ENCODE peak calls at places on chromosome 1, in five cellular contexts. A, Q, I, F and R are unnamed samples.

GRCh38 chr1:156129687-156130577 is 15.4 kb downstream of the LMNA start:
- DNase-seq in I (peak), F (peak), A (peak), Q (no peak), R (peak)

GRCh38 chr1:47424336-47424982 is 8.4 kb downstream of the FOXE3 start:
- DNase-seq in I (peak), Q (no peak), F (peak), A (peak), R (peak)

GRCh38 chr1:233168384-233168783 is 127.1 kb downstream of the PCNX2 start:
- DNase-seq in F (no peak), A (no peak), Q (no peak), I (no peak), R (no peak)

GRCh38 chr1:41816061-41816460 is 102.7 kb downstream of the HIVEP3 start:
- DNase-seq in F (no peak), I (no peak), A (no peak), Q (no peak), R (no peak)

GRCh38 chr1:213014642-213015041 is 1.0 kb downstream of the ANGEL2 start:
- DNase-seq in A (peak), I (no peak), F (peak), Q (no peak), R (no peak)

GRCh38 chr1:165928075-165928731 is 100.8 kb downstream of the UCK2 start:
- DNase-seq in A (peak), Q (no peak), I (peak), F (peak), R (peak)

GRCh38 chr1:204685236-204686006 is at the start of gene LRRN2:
- DNase-seq in A (no peak), I (no peak), Q (no peak), F (peak), R (no peak)

GRCh38 chr1:163162281-163162937 is 40.3 kb downstream of the RGS5 start:
- DNase-seq in A (no peak), Q (no peak), F (no peak), I (no peak), R (no peak)

GRCh38 chr1:244709076-244709475 is 56.1 kb downstream of the DESI2 start:
- DNase-seq in I (no peak), A (no peak), Q (no peak), F (no peak), R (no peak)

GRCh38 chr1:25700626-25701025 is 84.0 kb downstream of the MAN1C1 start:
- DNase-seq in Q (no peak), A (no peak), F (peak), I (peak), R (no peak)

GRCh38 chr1:11868331-11868730 is 9.6 kb upstream of the NPPB start:
- DNase-seq in Q (no peak), I (no peak), F (no peak), A (no peak), R (no peak)

GRCh38 chr1:66298427-66298826 is 235.5 kb upstream of the SGIP1 start:
- DNase-seq in A (no peak), I (no peak), F (no peak), Q (no peak), R (peak)

GRCh38 chr1:27349784-27350672 is 8.2 kb downstream of the SYTL1 start:
- DNase-seq in F (peak), I (no peak), Q (no peak), A (no peak), R (no peak)

GRCh38 chr1:196007763-196008162 is 600.5 kb downstream of the KCNT2 start:
- DNase-seq in Q (no peak), F (no peak), A (peak), I (no peak), R (no peak)

GRCh38 chr1:177023249-177023648 is 141.3 kb downstream of the ASTN1 start:
- DNase-seq in I (no peak), F (no peak), Q (no peak), A (no peak), R (no peak)

GRCh38 chr1:177023710-177024109 is 140.8 kb downstream of the ASTN1 start:
- DNase-seq in Q (no peak), F (peak), A (no peak), I (no peak), R (no peak)

GRCh38 chr1:177020861-177021589 is 143.5 kb downstream of the ASTN1 start:
- DNase-seq in Q (no peak), I (no peak), F (no peak), A (no peak), R (no peak)

GRCh38 chr1:177021741-177022140 is 142.8 kb downstream of the ASTN1 start:
- DNase-seq in A (no peak), F (no peak), I (no peak), Q (no peak), R (no peak)

GRCh38 chr1:177024623-177025022 is 139.9 kb downstream of the ASTN1 start:
- DNase-seq in Q (no peak), A (no peak), F (no peak), I (no peak), R (no peak)
- TF ChIP-seq REST in Q (no peak), A (no peak), F (no peak), I (no peak), R (no peak)

DNA sequence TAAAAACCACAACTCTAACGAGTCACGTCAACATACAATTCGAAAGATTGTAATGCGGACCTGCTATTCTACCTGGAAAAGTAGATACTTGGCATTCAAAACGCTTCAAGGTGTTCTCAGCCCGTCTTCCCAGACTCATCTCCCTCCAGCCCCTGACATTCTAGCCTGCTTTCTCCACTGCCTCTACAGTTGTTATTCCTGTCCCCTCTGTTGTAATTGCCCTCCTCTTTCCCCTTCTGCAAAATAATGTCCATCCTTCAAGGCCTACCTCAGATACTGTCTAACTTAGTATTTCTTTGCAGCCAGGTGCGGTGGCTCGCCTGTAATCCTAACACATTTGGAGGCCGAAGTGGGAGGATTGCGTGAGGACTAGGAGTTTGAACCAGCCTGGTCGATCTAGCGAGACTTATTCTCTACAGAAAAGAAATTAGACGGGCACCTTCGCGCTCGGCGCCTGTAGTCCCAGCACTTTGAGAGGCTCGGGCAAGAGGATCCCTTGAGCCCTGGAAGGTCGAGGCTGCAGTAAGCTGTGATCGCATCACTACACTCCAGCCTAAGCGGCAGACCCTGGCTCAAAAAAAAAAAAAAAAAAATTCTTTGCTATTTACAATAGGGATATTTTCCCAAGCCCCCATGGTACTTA is 756 bp upstream of the RBM34 start:
- DNase-seq in Q (no peak), I (peak), A (no peak), F (no peak), R (no peak)
- TF ChIP-seq JUND in Q (no peak), I (no peak), A (no peak), F (no peak), R (no peak)

GRCh38 chr1:20486457-20487235 is 636 bp upstream of the CAMK2N1 start:
- DNase-seq in Q (no peak), A (peak), F (peak), I (peak), R (no peak)

GRCh38 chr1:20484526-20485462 is 1.2 kb downstream of the CAMK2N1 start:
- DNase-seq in I (no peak), F (peak), Q (no peak), A (no peak), R (no peak)

GRCh38 chr1:20487236-20487590 is 1.2 kb upstream of the CAMK2N1 start:
- DNase-seq in A (no peak), F (peak), I (no peak), Q (no peak), R (no peak)

GRCh38 chr1:20483833-20484525 is 2.0 kb downstream of the CAMK2N1 start:
- DNase-seq in F (peak), A (no peak), Q (no peak), I (no peak), R (no peak)

DNA sequence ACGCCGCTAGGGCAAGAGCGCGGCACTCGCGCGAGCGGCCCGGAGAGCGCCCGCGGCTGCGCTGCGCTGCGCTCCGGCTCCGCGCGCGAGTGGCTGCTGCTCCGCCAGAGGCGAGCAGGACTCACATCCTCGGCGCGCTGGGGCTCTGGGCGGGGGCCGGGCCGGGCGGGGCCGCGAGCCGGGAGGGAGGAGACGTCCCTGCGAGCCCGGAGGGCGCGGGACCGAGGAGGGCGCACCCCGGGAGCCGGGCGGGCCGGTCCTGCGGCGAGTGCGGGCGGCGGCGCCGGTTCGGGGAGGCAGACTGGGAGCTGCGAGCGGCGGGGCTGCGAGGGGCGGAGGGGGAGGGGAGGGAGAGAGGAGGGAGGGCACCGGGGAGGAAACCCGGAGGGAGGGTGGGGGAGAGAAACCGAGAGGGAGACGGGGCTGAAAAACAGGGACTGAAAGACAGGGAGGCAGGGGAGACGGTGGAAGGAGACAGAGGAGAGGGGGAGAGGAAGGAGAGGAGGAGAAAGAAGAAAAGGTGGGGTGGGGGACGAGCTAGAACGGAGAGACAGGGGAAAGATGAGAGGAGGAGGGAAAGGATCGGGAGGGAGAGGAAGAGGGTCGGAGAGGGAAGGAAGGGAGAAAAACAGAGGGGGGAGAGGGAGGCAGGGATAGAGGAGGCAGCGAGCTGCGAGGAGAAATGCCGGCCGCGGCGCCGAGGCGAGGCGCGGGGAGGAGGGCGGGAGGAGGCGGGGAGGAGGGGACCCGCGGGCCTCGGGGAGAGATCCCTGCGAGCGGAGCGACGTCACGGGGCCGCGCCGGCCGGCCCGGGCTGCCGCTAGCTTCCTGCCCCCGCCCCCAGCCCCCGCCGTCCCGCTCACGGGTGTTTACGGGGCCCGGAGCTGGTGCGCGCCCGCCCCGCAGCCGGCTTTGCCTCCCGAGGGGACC is at the start of gene CAMK2N1:
- DNase-seq in I (peak), Q (no peak), A (peak), F (peak), R (no peak)
- TF ChIP-seq POLR2AphosphoS5 in I (no peak), Q (no peak), A (peak), F (no peak), R (peak)

GRCh38 chr1:42846257-42847110 is at the start of gene ZNF691:
- DNase-seq in I (peak), F (peak), A (peak), Q (peak), R (peak)

GRCh38 chr1:42847111-42847580 is 733 bp downstream of the ZNF691 start:
- DNase-seq in Q (no peak), I (no peak), F (no peak), A (no peak), R (no peak)

GRCh38 chr1:42845866-42846256 is 552 bp upstream of the ZNF691 start:
- DNase-seq in I (no peak), F (peak), A (no peak), Q (no peak), R (no peak)

GRCh38 chr1:42845193-42845592 is 1.2 kb upstream of the ZNF691 start:
- DNase-seq in A (no peak), Q (no peak), I (no peak), F (no peak), R (no peak)

DNA sequence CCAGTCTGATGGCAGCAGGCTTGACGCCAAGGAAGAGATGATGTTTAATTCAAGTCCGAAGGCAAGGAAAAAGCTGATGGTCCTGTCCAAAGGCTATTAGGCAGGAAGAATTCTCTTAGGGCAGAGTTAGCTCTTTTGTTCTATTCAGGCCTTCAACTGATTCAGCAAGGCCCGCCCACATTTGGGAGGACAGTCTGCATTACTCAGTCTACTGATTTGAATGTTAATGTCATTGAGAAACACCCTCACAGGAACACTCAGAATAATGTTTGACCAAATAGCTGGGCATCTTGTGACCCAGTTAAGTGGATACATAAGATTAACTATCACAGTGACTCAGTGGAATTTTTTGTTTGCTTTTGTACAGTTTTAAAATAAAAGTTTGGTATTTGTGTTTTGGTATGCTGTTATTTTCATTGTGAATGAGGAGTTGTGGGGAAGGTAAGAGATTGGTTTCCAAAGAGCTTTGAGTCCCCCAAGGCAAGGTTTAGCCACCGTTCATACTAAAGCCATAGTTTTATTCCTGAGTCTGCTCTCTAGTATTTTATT is 1.7 kb upstream of the ZNF691 start:
- DNase-seq in A (no peak), F (no peak), I (no peak), Q (no peak), R (no peak)
- TF ChIP-seq REST in A (no peak), F (no peak), I (no peak), Q (no peak), R (no peak)

GRCh38 chr1:202207292-202207691 is 13.7 kb downstream of the LGR6 start:
- DNase-seq in F (peak), I (no peak), Q (no peak), A (no peak), R (no peak)

GRCh38 chr1:202212787-202213186 is 19.2 kb downstream of the LGR6 start:
- DNase-seq in Q (no peak), F (no peak), A (no peak), I (no peak), R (no peak)

GRCh38 chr1:202210969-202211368 is 17.4 kb downstream of the LGR6 start:
- DNase-seq in A (no peak), I (no peak), F (no peak), Q (no peak), R (no peak)

GRCh38 chr1:202208458-202208857 is 14.9 kb downstream of the LGR6 start:
- DNase-seq in I (no peak), A (no peak), Q (no peak), F (no peak), R (no peak)

DNA sequence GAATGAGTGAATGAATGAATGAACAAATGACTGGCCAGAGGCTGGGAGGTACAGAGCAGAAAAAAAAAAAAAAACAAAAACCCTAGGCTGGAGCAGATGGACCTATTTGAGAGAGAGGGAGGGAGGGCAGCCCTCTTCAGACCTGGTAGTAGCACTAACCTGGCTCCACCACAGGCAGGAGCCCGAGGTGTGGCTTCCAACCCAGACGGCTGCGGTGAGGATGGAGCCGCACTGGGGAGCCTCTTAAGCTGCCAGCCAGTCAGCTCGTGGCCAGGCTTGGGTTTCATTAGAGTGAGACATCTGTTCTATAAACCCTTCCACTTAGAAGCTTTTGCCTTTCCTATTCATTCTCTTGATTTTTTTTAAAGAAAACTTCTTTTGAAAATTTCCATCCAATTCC is 16.8 kb downstream of the LGR6 start:
- DNase-seq in F (no peak), A (no peak), I (no peak), Q (no peak), R (no peak)
- TF ChIP-seq JUND in F (no peak), A (no peak), I (no peak), Q (no peak), R (no peak)

DNA sequence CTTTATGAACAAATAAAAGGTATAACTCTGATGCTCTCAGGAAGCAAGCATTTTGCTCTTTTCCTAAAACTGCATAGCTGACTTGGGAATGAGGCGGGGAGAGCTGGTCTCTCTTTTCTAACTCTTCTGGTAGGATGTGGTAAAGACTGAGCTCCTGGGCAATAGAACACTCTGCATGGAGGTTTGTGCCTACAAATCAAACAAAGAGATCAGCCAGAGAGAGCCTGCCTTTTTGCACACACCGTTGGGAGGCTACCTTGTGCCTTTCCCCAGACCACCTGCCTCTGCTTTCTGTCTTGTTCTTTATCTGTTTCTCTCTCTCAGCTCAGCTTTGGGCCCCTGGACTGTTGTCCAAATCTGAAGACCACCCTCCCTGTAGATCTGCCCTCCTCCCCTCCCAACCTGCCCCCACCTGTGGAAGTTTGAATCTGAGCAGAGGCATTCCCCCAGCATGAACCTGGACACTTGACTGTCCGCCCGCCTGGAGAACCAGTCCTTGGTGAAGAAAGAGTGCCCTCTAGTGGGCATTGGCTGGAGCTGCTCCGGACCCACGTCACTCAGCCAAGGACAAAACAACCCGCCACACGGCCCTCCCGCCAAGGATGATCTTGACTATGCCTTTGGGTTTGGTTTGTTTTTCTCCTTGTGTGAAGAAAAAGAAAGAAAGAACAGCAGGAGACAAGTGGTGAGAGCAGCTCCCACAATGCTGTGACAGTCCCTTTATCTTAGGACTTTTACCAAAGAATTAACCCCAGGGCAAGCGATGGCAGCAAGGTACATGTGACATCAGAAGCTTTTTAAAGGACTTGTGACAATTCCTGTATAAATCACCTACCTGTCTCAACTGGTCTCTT is 228.2 kb downstream of the PBX1 start:
- DNase-seq in A (peak), Q (no peak), F (peak), I (peak), R (peak)
- TF ChIP-seq POLR2AphosphoS5 in A (no peak), Q (no peak), F (no peak), I (no peak), R (no peak)

GRCh38 chr1:3037281-3038040 is 16.2 kb downstream of the ACTRT2 start:
- DNase-seq in F (no peak), A (no peak), I (no peak), Q (no peak), R (no peak)

GRCh38 chr1:3038113-3038551 is 16.9 kb downstream of the ACTRT2 start:
- DNase-seq in A (no peak), F (no peak), Q (no peak), I (no peak), R (no peak)

GRCh38 chr1:3038571-3039181 is 17.4 kb downstream of the ACTRT2 start:
- DNase-seq in F (no peak), I (no peak), A (no peak), Q (no peak), R (no peak)

GRCh38 chr1:3040004-3040403 is 18.7 kb downstream of the ACTRT2 start:
- DNase-seq in A (no peak), F (no peak), Q (no peak), I (no peak), R (no peak)

GRCh38 chr1:3042481-3042880 is 21.2 kb downstream of the ACTRT2 start:
- DNase-seq in F (no peak), A (no peak), I (no peak), Q (no peak), R (no peak)
- TF ChIP-seq REST in F (no peak), A (no peak), I (no peak), Q (no peak), R (no peak)